ENCODE peak calls at places on chromosomes 13 and 19, in nine cellular contexts. M is iris pigment epithelial cell, H is tibial artery, B is mesothelial cell of epicardium, J is NCI-H1436, A is AG08396, E is neural crest cell, G is posterior cingulate gyrus, Y is IMR-90. L is an unnamed sample.

GRCh38 chr19:15869109-15869555 is 28.7 kb downstream of the CYP4F2 start:
- DNase-seq in H (peak), B (no peak), E (no peak), J (no peak), G (no peak), M (peak), Y (no peak), A (peak), L (peak)

GRCh38 chr19:44900328-44901244 is 5.0 kb upstream of the APOE start:
- DNase-seq in E (no peak), Y (no peak), M (no peak), J (no peak), B (no peak), G (no peak), A (no peak), H (no peak), L (no peak)

GRCh38 chr13:73142091-73142490 is 83.3 kb downstream of the KLF5 start:
- DNase-seq in H (no peak), Y (no peak), G (no peak), B (no peak), M (no peak), E (no peak), J (peak), A (no peak), L (no peak)

GRCh38 chr19:5407356-5407755 is 47.9 kb upstream of the ZNRF4 start:
- DNase-seq in M (peak), E (no peak), J (no peak), G (no peak), H (no peak), B (no peak), Y (peak), A (no peak), L (peak)

GRCh38 chr19:53892981-53893325 is 11.0 kb downstream of the PRKCG start:
- DNase-seq in G (no peak), B (no peak), H (no peak), M (no peak), E (no peak), A (no peak), Y (no peak), J (no peak), L (peak)

GRCh38 chr19:38839816-38840582 is 8.4 kb upstream of the ECH1 start:
- DNase-seq in J (no peak), M (no peak), B (no peak), H (no peak), G (no peak), E (no peak), A (no peak), Y (peak), L (no peak)

GRCh38 chr19:12611361-12611699 is 610 bp downstream of the ZNF791 start:
- DNase-seq in A (peak), H (peak), B (peak), M (peak), J (no peak), G (peak), E (peak), Y (peak), L (peak)

GRCh38 chr13:23202383-23202782 is 21.6 kb downstream of the SGCG start:
- DNase-seq in G (no peak), J (no peak), H (no peak), E (no peak), Y (no peak), A (no peak), M (no peak), B (no peak), L (no peak)

GRCh38 chr13:93535256-93535655 is 308.6 kb downstream of the GPC6 start:
- DNase-seq in E (no peak), A (peak), H (no peak), J (no peak), Y (peak), G (no peak), M (peak), B (no peak), L (no peak)

GRCh38 chr19:31338069-31338767 is 11.0 kb downstream of the TSHZ3 start:
- DNase-seq in H (peak), Y (peak), A (peak), G (no peak), B (no peak), J (no peak), M (peak), E (peak), L (peak)

GRCh38 chr13:49265822-49266221 is 18.1 kb downstream of the CDADC1 start:
- DNase-seq in E (no peak), M (peak), G (no peak), H (no peak), Y (peak), J (no peak), B (no peak), A (peak), L (no peak)

GRCh38 chr13:40149611-40150283 is 494.3 kb downstream of the COG6 start:
- DNase-seq in H (peak), G (no peak), B (no peak), Y (peak), M (peak), J (no peak), A (peak), E (no peak), L (no peak)

GRCh38 chr13:51246411-51247298 is 24.5 kb downstream of the FAM124A start:
- DNase-seq in E (no peak), Y (no peak), H (no peak), J (no peak), B (no peak), M (no peak), G (peak), A (no peak), L (no peak)

GRCh38 chr13:114027046-114027760 is 53.3 kb upstream of the C13orf46 start:
- DNase-seq in Y (peak), A (peak), B (no peak), G (peak), E (no peak), J (no peak), H (no peak), M (no peak), L (no peak)

GRCh38 chr19:6248856-6249255 is 30.9 kb downstream of the MLLT1 start:
- DNase-seq in A (no peak), Y (no peak), J (no peak), B (no peak), M (peak), E (no peak), H (no peak), G (no peak), L (no peak)

GRCh38 chr19:45508931-45509691 is 1.8 kb downstream of the VASP start:
- DNase-seq in M (peak), G (no peak), H (peak), J (no peak), Y (peak), E (peak), B (no peak), A (peak), L (peak)

GRCh38 chr19:28980236-28980868 is 232.6 kb downstream of the UQCRFS1 start:
- DNase-seq in H (no peak), M (no peak), E (no peak), B (no peak), J (no peak), Y (peak), G (no peak), A (peak), L (peak)

GRCh38 chr19:37855098-37855497 is 51.3 kb downstream of the WDR87 start:
- DNase-seq in E (no peak), H (no peak), A (peak), M (peak), G (peak), Y (peak), B (no peak), J (no peak), L (no peak)

GRCh38 chr13:26971990-26972888 is 199.4 kb downstream of the USP12 start:
- DNase-seq in G (no peak), M (peak), B (no peak), H (no peak), J (no peak), A (no peak), E (no peak), Y (peak), L (peak)

GRCh38 chr19:35908977-35909683 is 1.0 kb upstream of the TYROBP start:
- DNase-seq in A (no peak), M (no peak), H (peak), J (no peak), B (no peak), Y (no peak), G (no peak), E (no peak), L (no peak)

GRCh38 chr13:110073982-110074381 is 233.0 kb downstream of the COL4A1 start:
- DNase-seq in E (no peak), M (no peak), B (no peak), A (no peak), Y (no peak), H (no peak), J (no peak), G (no peak), L (peak)

GRCh38 chr13:28716511-28716910 is 2.3 kb downstream of the SLC46A3 start:
- DNase-seq in G (no peak), Y (peak), B (no peak), E (no peak), J (no peak), A (peak), H (no peak), M (peak), L (peak)

GRCh38 chr19:16460454-16460853 is 11.3 kb downstream of the EPS15L1 start:
- DNase-seq in E (no peak), M (no peak), J (no peak), H (no peak), B (no peak), A (no peak), Y (no peak), G (peak), L (no peak)

GRCh38 chr19:40312533-40312932 is 27.4 kb upstream of the AKT2 start:
- DNase-seq in M (no peak), J (no peak), B (no peak), E (no peak), Y (no peak), G (no peak), H (no peak), A (no peak), L (peak)

GRCh38 chr13:29511439-29511814 is 84.1 kb downstream of the SLC7A1 start:
- DNase-seq in H (no peak), M (no peak), Y (no peak), J (no peak), E (no peak), G (no peak), A (no peak), B (no peak), L (no peak)

GRCh38 chr19:14375582-14376291 is 5.5 kb upstream of the ADGRE5 start:
- DNase-seq in J (no peak), A (peak), M (no peak), H (peak), B (no peak), E (no peak), G (no peak), Y (peak), L (no peak)

GRCh38 chr13:94886191-94886590 is 173.8 kb upstream of the SOX21 start:
- DNase-seq in H (no peak), Y (no peak), A (peak), M (peak), J (no peak), B (no peak), E (no peak), G (no peak), L (no peak)

GRCh38 chr19:16376649-16377048 is 52.0 kb downstream of the KLF2 start:
- DNase-seq in E (peak), A (no peak), M (no peak), B (no peak), J (no peak), H (no peak), Y (no peak), G (peak), L (peak)

GRCh38 chr19:30318936-30319335 is 53.2 kb upstream of the ZNF536 start:
- DNase-seq in M (no peak), G (no peak), H (no peak), E (no peak), B (no peak), Y (no peak), J (no peak), A (no peak), L (no peak)

GRCh38 chr13:107864543-107865460 is 350.5 kb downstream of the LIG4 start:
- DNase-seq in Y (peak), M (peak), E (peak), G (no peak), B (no peak), H (no peak), J (no peak), A (peak), L (peak)

GRCh38 chr19:38559428-38560401 is 58.0 kb downstream of the MAP4K1 start:
- DNase-seq in M (peak), A (no peak), J (no peak), B (no peak), Y (no peak), G (no peak), E (no peak), H (no peak), L (no peak)

GRCh38 chr19:55527197-55528029 is 9.5 kb downstream of the SBK2 start:
- DNase-seq in H (no peak), B (no peak), A (no peak), Y (no peak), E (no peak), G (no peak), J (no peak), M (no peak), L (no peak)

GRCh38 chr13:111281751-111282311 is 38.6 kb upstream of the TEX29 start:
- DNase-seq in Y (peak), E (no peak), G (no peak), J (peak), B (no peak), H (no peak), A (peak), M (peak), L (no peak)

GRCh38 chr13:113152894-113153809 is 5.3 kb upstream of the PROZ start:
- DNase-seq in J (no peak), G (no peak), H (peak), Y (no peak), B (no peak), A (no peak), M (peak), E (peak), L (peak)

L was measured in mesendoderm.